ENCODE peak calls at places on chromosomes 13 and 19, in eight cellular contexts. S is HEK293T; J is activated naive CD4-positive, alpha-beta T cell treated with anti-CD3 and anti-CD28 coated beads, Interleukin-2, amount 10 ng/mL, durations not matched to agents 7 days and 5 days; P is colonic mucosa; A is AG09319; G is A549; Z is AG08395; W is neural crest cell. L is an unnamed sample.

GRCh38 chr13:98004107-98004506 is 50.6 kb downstream of the IPO5 start:
- DNase-seq in S (no peak), J (no peak), P (no peak), A (peak), G (no peak), Z (peak), W (no peak), L (no peak)

GRCh38 chr19:41821003-41821735 is 23.3 kb downstream of the LYPD4 start:
- DNase-seq in S (peak), J (peak), P (peak), A (no peak), G (peak), Z (peak), W (peak), L (no peak)

GRCh38 chr13:50282016-50282415 is 266.8 kb downstream of the KCNRG start:
- DNase-seq in S (no peak), J (no peak), P (no peak), A (no peak), G (no peak), Z (no peak), W (no peak), L (no peak)

GRCh38 chr19:29800086-29800825 is 11.5 kb upstream of the CCNE1 start:
- DNase-seq in S (no peak), J (no peak), P (no peak), A (no peak), G (no peak), Z (no peak), W (no peak), L (no peak)

GRCh38 chr19:47352095-47352494 is 3.0 kb downstream of the DHX34 start:
- DNase-seq in S (no peak), J (no peak), P (no peak), A (no peak), G (peak), Z (no peak), W (no peak), L (no peak)

GRCh38 chr13:109704771-109705628 is 81.4 kb downstream of the IRS2 start:
- DNase-seq in S (no peak), J (no peak), P (peak), A (no peak), G (peak), Z (no peak), W (no peak), L (no peak)

GRCh38 chr19:50315773-50316448 is 13.3 kb downstream of the KCNC3 start:
- DNase-seq in S (peak), J (peak), P (no peak), A (no peak), G (peak), Z (no peak), W (no peak), L (peak)

GRCh38 chr19:40822161-40822560 is 23.2 kb downstream of the EGLN2 start:
- DNase-seq in S (no peak), J (no peak), P (peak), A (no peak), G (no peak), Z (no peak), W (no peak), L (no peak)

GRCh38 chr19:33208904-33209843 is 15.0 kb downstream of the LRP3 start:
- DNase-seq in S (no peak), J (no peak), P (no peak), A (no peak), G (no peak), Z (no peak), W (no peak), L (no peak)

GRCh38 chr19:29376855-29377354 is 148.9 kb upstream of the VSTM2B start:
- DNase-seq in S (no peak), J (no peak), P (peak), A (no peak), G (no peak), Z (no peak), W (no peak), L (no peak)

GRCh38 chr13:40190656-40191100 is 475.8 kb downstream of the FOXO1 start:
- DNase-seq in S (no peak), J (peak), P (no peak), A (no peak), G (no peak), Z (peak), W (peak), L (peak)

GRCh38 chr19:46299004-46299509 is 2.2 kb downstream of the HIF3A start:
- DNase-seq in S (no peak), J (no peak), P (peak), A (peak), G (peak), Z (peak), W (no peak), L (peak)

GRCh38 chr19:52221831-52222375 is 32.1 kb downstream of the PPP2R1A start:
- DNase-seq in S (no peak), J (no peak), P (no peak), A (no peak), G (no peak), Z (no peak), W (no peak), L (no peak)

GRCh38 chr19:11261431-11261901 is 858 bp downstream of the DOCK6 start:
- DNase-seq in S (no peak), J (no peak), P (no peak), A (no peak), G (no peak), Z (no peak), W (no peak), L (no peak)

GRCh38 chr13:99316224-99316623 is 9.0 kb upstream of the GPR183 start:
- DNase-seq in S (no peak), J (no peak), P (no peak), A (no peak), G (no peak), Z (no peak), W (no peak), L (no peak)

GRCh38 chr13:39688699-39689405 is 33.4 kb downstream of the COG6 start:
- DNase-seq in S (no peak), J (no peak), P (no peak), A (no peak), G (no peak), Z (peak), W (no peak), L (no peak)

GRCh38 chr19:40716031-40716654 is 543 bp downstream of the COQ8B start:
- DNase-seq in S (no peak), J (peak), P (no peak), A (no peak), G (peak), Z (no peak), W (no peak), L (peak)

GRCh38 chr13:113991191-113991669 is 17.4 kb upstream of the C13orf46 start:
- DNase-seq in S (no peak), J (no peak), P (no peak), A (no peak), G (no peak), Z (no peak), W (no peak), L (peak)

GRCh38 chr13:113489549-113490495 is 689 bp downstream of the DCUN1D2 start:
- DNase-seq in S (peak), J (peak), P (peak), A (no peak), G (no peak), Z (peak), W (peak), L (peak)

GRCh38 chr19:10517760-10518443 is 655 bp upstream of the S1PR5 start:
- DNase-seq in S (peak), J (peak), P (no peak), A (no peak), G (peak), Z (peak), W (no peak), L (peak)

GRCh38 chr19:48565090-48565489 is 13.1 kb downstream of the SULT2B1 start:
- DNase-seq in S (no peak), J (no peak), P (no peak), A (no peak), G (peak), Z (no peak), W (no peak), L (no peak)

GRCh38 chr19:3687774-3688706 is 12.2 kb downstream of the PIP5K1C start:
- DNase-seq in S (no peak), J (peak), P (peak), A (no peak), G (no peak), Z (no peak), W (no peak), L (no peak)

GRCh38 chr13:113064534-113065405 is 40.8 kb upstream of the F7 start:
- DNase-seq in S (no peak), J (no peak), P (no peak), A (no peak), G (peak), Z (peak), W (no peak), L (no peak)

GRCh38 chr13:32824671-32825070 is 191.6 kb upstream of the KL start:
- DNase-seq in S (no peak), J (no peak), P (no peak), A (no peak), G (peak), Z (peak), W (no peak), L (no peak)

GRCh38 chr19:6677924-6678689 is 8.1 kb upstream of the TNFSF14 start:
- DNase-seq in S (peak), J (no peak), P (peak), A (no peak), G (peak), Z (no peak), W (peak), L (no peak)

GRCh38 chr13:79742923-79743322 is 262.0 kb downstream of the NDFIP2 start:
- DNase-seq in S (no peak), J (no peak), P (no peak), A (no peak), G (no peak), Z (no peak), W (no peak), L (no peak)

L was measured in head of caudate nucleus.